ENCODE peak calls at places on chromosomes 11 and 22, in five cellular contexts. One of them, this sample, is unnamed.

GRCh38 chr11:111833524-111833923 is 37.9 kb downstream of the ALG9 start:
- DNase-seq in body of pancreas: no peak
- DNase-seq in OCI-LY7: no peak
- DNase-seq in right cardiac atrium: no peak
- DNase-seq in H9: no peak
- DNase-seq in this sample: no peak

GRCh38 chr22:49850959-49851815 is 2.5 kb upstream of the ZBED4 start:
- DNase-seq in body of pancreas: no peak
- DNase-seq in OCI-LY7: no peak
- DNase-seq in right cardiac atrium: no peak
- DNase-seq in H9: no peak
- DNase-seq in this sample: no peak

GRCh38 chr11:12164061-12165014 is 53.9 kb downstream of the MICAL2 start:
- DNase-seq in body of pancreas: no peak
- DNase-seq in OCI-LY7: no peak
- DNase-seq in right cardiac atrium: no peak
- DNase-seq in H9: no peak
- DNase-seq in this sample: no peak

GRCh38 chr22:35343664-35344550 is 37.0 kb upstream of the HMOX1 start:
- DNase-seq in body of pancreas: no peak
- DNase-seq in OCI-LY7: no peak
- DNase-seq in right cardiac atrium: no peak
- DNase-seq in H9: no peak
- DNase-seq in this sample: no peak

GRCh38 chr11:69166186-69167115 is 10.7 kb downstream of the SMIM38 start:
- DNase-seq in body of pancreas: peak; percentile 28
- DNase-seq in OCI-LY7: peak; percentile 2
- DNase-seq in right cardiac atrium: no peak
- DNase-seq in H9: peak; percentile 66
- DNase-seq in this sample: no peak

GRCh38 chr22:49138250-49138790 is 689.4 kb downstream of the BRD1 start:
- DNase-seq in body of pancreas: no peak
- DNase-seq in OCI-LY7: no peak
- DNase-seq in right cardiac atrium: no peak
- DNase-seq in H9: no peak
- DNase-seq in this sample: no peak

GRCh38 chr22:32950366-32950765 is 107.8 kb downstream of the SYN3 start:
- DNase-seq in body of pancreas: no peak
- DNase-seq in OCI-LY7: no peak
- DNase-seq in right cardiac atrium: no peak
- DNase-seq in H9: no peak
- DNase-seq in this sample: no peak

GRCh38 chr11:8906629-8907028 is 4.4 kb upstream of the AKIP1 start:
- DNase-seq in body of pancreas: no peak
- DNase-seq in OCI-LY7: no peak
- DNase-seq in right cardiac atrium: no peak
- DNase-seq in H9: no peak
- DNase-seq in this sample: no peak

GRCh38 chr11:107562647-107563208 is 2.8 kb downstream of the ALKBH8 start:
- DNase-seq in body of pancreas: no peak
- DNase-seq in OCI-LY7: no peak
- DNase-seq in right cardiac atrium: no peak
- DNase-seq in H9: no peak
- DNase-seq in this sample: no peak

GRCh38 chr22:19559324-19559811 is 35.2 kb upstream of the CLDN5 start:
- DNase-seq in body of pancreas: no peak
- DNase-seq in OCI-LY7: no peak
- DNase-seq in right cardiac atrium: no peak
- DNase-seq in H9: peak; percentile 43
- DNase-seq in this sample: no peak

DNA sequence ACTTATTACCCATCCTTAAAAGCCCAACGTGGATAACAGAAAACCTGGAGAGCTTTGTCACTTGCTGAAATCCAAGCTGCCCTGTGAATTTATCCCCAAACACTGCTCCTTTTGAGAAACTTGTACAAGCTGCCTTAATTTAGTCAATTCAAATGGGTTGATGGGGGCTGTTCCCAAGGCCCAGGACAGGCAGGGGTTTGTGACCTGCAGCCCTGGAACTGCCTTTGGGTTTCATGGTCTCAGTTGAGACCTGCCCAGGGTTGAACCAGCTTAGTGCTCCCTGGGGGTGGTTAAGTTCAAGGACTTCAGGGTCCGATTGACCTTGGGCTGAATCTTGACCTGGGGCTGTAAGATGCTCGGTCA is 112.1 kb upstream of the OR4B1 start:
- DNase-seq in body of pancreas: no peak
- DNase-seq in OCI-LY7: no peak
- DNase-seq in right cardiac atrium: no peak
- DNase-seq in H9: no peak
- DNase-seq in this sample: no peak
- H3K27ac ChIP-seq in body of pancreas: peak overlapping the region; percentile 71
- H3K27ac ChIP-seq in OCI-LY7: no peak overlapping the region
- H3K27ac ChIP-seq in right cardiac atrium: no peak overlapping the region
- H3K27ac ChIP-seq in H9: no peak overlapping the region
- H3K27ac ChIP-seq in this sample: no peak overlapping the region

GRCh38 chr22:44710474-44711235 is 8.7 kb downstream of the PRR5 start:
- DNase-seq in body of pancreas: no peak
- DNase-seq in OCI-LY7: peak; percentile 20
- DNase-seq in right cardiac atrium: peak; percentile 54
- DNase-seq in H9: no peak
- DNase-seq in this sample: no peak
- H3K27ac ChIP-seq in body of pancreas: no peak overlapping the region
- H3K27ac ChIP-seq in OCI-LY7: no peak overlapping the region
- H3K27ac ChIP-seq in right cardiac atrium: no peak overlapping the region
- H3K27ac ChIP-seq in H9: no peak overlapping the region
- H3K27ac ChIP-seq in this sample: no peak overlapping the region

DNA sequence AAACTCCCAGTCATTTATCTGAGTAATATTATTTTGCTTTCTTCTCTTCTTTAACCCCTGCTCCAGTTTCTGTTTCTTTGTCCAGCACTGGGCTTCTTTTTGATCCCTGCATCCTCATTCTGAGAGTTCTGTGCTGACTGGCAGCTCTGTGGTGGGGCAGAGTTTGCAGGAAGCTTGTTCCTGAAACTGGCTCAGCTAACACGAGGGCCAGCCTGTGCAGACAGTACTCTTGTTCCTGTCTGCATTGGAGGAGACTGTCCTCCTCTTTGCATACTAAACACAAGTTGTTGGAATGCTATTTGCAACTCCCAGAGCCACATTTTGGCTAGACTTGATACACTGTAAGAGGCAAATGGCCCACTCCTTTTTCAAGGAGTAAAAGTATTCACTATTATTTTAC is 93.1 kb upstream of the HORMAD2 start:
- DNase-seq in body of pancreas: no peak
- DNase-seq in OCI-LY7: no peak
- DNase-seq in right cardiac atrium: no peak
- DNase-seq in H9: no peak
- DNase-seq in this sample: peak; percentile 49
- H3K27ac ChIP-seq in body of pancreas: no peak overlapping the region
- H3K27ac ChIP-seq in OCI-LY7: no peak overlapping the region
- H3K27ac ChIP-seq in right cardiac atrium: no peak overlapping the region
- H3K27ac ChIP-seq in H9: no peak overlapping the region
- H3K27ac ChIP-seq in this sample: no peak overlapping the region

GRCh38 chr22:21816472-21816786 is 51.0 kb downstream of the MAPK1 start:
- DNase-seq in body of pancreas: no peak
- DNase-seq in OCI-LY7: no peak
- DNase-seq in right cardiac atrium: no peak
- DNase-seq in H9: no peak
- DNase-seq in this sample: no peak

GRCh38 chr22:21816787-21817496 is 50.5 kb downstream of the MAPK1 start:
- DNase-seq in body of pancreas: peak; percentile 53
- DNase-seq in OCI-LY7: peak; percentile 86
- DNase-seq in right cardiac atrium: no peak
- DNase-seq in H9: no peak
- DNase-seq in this sample: no peak

GRCh38 chr22:21815357-21815756 is 52.1 kb downstream of the MAPK1 start:
- DNase-seq in body of pancreas: no peak
- DNase-seq in OCI-LY7: no peak
- DNase-seq in right cardiac atrium: no peak
- DNase-seq in H9: no peak
- DNase-seq in this sample: no peak

GRCh38 chr22:21818487-21819182 is 48.8 kb downstream of the MAPK1 start:
- DNase-seq in body of pancreas: no peak
- DNase-seq in OCI-LY7: no peak
- DNase-seq in right cardiac atrium: no peak
- DNase-seq in H9: peak; percentile 34
- DNase-seq in this sample: no peak

DNA sequence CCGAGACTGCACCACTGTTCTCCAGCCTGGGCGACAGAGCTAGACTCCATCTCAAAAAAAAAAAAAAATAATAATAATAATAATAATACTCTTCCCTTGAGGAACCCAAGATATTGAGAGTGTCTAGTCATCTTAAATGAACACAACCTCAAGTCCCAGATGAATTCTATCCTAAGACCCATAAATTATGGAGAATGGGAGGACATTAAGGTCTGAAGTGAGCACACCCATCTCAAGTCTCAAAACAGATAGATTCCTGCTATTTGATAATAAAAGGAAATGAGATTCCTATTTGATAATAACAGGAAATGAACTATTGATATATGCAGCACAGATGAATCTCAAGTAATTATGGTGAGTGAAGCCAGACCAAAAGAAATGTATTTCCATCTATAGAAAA is 51.5 kb downstream of the MAPK1 start:
- DNase-seq in body of pancreas: no peak
- DNase-seq in OCI-LY7: no peak
- DNase-seq in right cardiac atrium: no peak
- DNase-seq in H9: no peak
- DNase-seq in this sample: no peak
- H3K27ac ChIP-seq in body of pancreas: peak overlapping the region; percentile 61
- H3K27ac ChIP-seq in OCI-LY7: peak overlapping the region; percentile 80
- H3K27ac ChIP-seq in right cardiac atrium: no peak overlapping the region
- H3K27ac ChIP-seq in H9: no peak overlapping the region
- H3K27ac ChIP-seq in this sample: peak overlapping the region; percentile 85

GRCh38 chr11:75031224-75031753 is 42.6 kb downstream of the NEU3 start:
- DNase-seq in body of pancreas: peak; percentile 26
- DNase-seq in OCI-LY7: no peak
- DNase-seq in right cardiac atrium: no peak
- DNase-seq in H9: peak; percentile 19
- DNase-seq in this sample: no peak
- H3K27ac ChIP-seq in body of pancreas: no peak overlapping the region
- H3K27ac ChIP-seq in OCI-LY7: no peak overlapping the region
- H3K27ac ChIP-seq in right cardiac atrium: no peak overlapping the region
- H3K27ac ChIP-seq in H9: no peak overlapping the region
- H3K27ac ChIP-seq in this sample: no peak overlapping the region

DNA sequence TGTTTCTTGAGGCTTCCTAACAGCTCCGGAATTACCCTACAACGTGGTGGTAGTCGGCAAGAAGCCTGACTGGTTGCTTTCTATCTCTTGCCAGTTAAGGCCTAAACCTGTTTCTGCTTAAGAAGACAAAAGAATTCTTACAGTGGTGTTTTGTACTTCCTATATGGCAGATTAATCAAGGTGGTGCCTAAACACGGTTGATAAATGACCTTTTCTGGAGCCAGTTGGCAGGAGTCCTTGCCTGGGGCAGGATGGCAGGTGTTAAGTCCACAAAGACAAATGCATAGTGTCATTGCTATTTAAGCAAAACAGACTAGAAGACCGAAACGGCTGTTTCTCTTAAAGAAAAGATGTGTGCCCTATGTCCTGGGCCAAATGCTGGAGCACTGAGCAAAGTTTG is 9.9 kb downstream of the GVQW3 start:
- DNase-seq in body of pancreas: peak; percentile 86
- DNase-seq in OCI-LY7: no peak
- DNase-seq in right cardiac atrium: no peak
- DNase-seq in H9: no peak
- DNase-seq in this sample: no peak
- H3K27ac ChIP-seq in body of pancreas: peak overlapping the region; percentile 76
- H3K27ac ChIP-seq in OCI-LY7: no peak overlapping the region
- H3K27ac ChIP-seq in right cardiac atrium: no peak overlapping the region
- H3K27ac ChIP-seq in H9: no peak overlapping the region
- H3K27ac ChIP-seq in this sample: no peak overlapping the region

DNA sequence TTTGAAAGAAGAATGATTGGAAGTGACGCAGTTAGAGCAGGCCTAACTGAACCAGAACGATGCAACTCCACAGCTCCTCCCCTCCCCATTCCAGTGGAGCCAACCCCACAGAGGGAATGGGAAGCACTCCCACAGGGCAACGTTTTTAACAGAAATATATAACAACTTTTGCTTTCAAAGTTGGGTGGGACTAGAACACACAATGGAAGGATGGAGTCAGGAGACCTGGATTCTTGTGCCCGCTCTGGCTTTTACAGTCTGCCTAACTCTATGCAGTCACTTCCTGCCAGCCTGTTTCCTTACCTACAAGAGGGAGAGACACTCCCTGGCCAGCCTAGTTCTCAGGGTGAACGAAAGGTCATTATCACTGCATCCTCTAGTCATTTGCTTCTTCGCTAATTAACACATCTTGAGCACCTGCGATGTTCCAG is 75.5 kb downstream of the PACSIN2 start:
- DNase-seq in body of pancreas: no peak
- DNase-seq in OCI-LY7: no peak
- DNase-seq in right cardiac atrium: no peak
- DNase-seq in H9: no peak
- DNase-seq in this sample: no peak
- H3K27ac ChIP-seq in body of pancreas: peak overlapping the region; percentile 90
- H3K27ac ChIP-seq in OCI-LY7: no peak overlapping the region
- H3K27ac ChIP-seq in right cardiac atrium: peak overlapping the region; percentile 82
- H3K27ac ChIP-seq in H9: no peak overlapping the region
- H3K27ac ChIP-seq in this sample: peak overlapping the region; percentile 78